ENCODE peak calls at places on chromosome 16, in ten cellular contexts. B, L, W, X, Z, V, K, F, E and Q are unnamed samples.

GRCh38 chr16:28258571-28258970 is 33.8 kb upstream of the SBK1 start:
- DNase-seq in V (peak), K (no peak), F (peak), W (no peak), Z (no peak), B (peak), X (no peak), E (no peak), L (no peak), Q (no peak)

GRCh38 chr16:81707411-81708321 is 71.4 kb upstream of the PLCG2 start:
- DNase-seq in Z (no peak), W (no peak), X (no peak), K (no peak), B (peak), E (no peak), V (no peak), L (no peak), F (peak), Q (no peak)

GRCh38 chr16:3594316-3595109 is 16.9 kb downstream of the SLX4 start:
- DNase-seq in B (no peak), X (no peak), K (no peak), V (no peak), E (no peak), W (no peak), F (no peak), L (no peak), Z (no peak), Q (no peak)

GRCh38 chr16:10964891-10965326 is 20.5 kb downstream of the CLEC16A start:
- DNase-seq in X (no peak), F (no peak), V (no peak), Z (no peak), W (no peak), L (no peak), E (no peak), B (no peak), K (no peak), Q (no peak)

GRCh38 chr16:27335349-27336052 is 21.7 kb downstream of the IL4R start:
- DNase-seq in K (no peak), L (no peak), F (no peak), Z (no peak), E (no peak), B (peak), W (peak), V (no peak), X (no peak), Q (no peak)

GRCh38 chr16:55668337-55669281 is 12.8 kb downstream of the SLC6A2 start:
- DNase-seq in K (no peak), V (no peak), E (no peak), X (peak), B (peak), W (peak), F (no peak), Z (no peak), L (peak), Q (no peak)

GRCh38 chr16:83948914-83949723 is 3.9 kb upstream of the OSGIN1 start:
- DNase-seq in V (no peak), F (no peak), Z (no peak), X (no peak), L (no peak), B (no peak), W (no peak), E (no peak), K (no peak), Q (no peak)

GRCh38 chr16:13262270-13263090 is 361.1 kb downstream of the SHISA9 start:
- DNase-seq in Z (no peak), F (no peak), V (no peak), B (no peak), K (no peak), W (no peak), E (no peak), L (no peak), X (no peak), Q (no peak)

GRCh38 chr16:72858611-72859493 is 189.1 kb downstream of the ZFHX3 start:
- DNase-seq in L (no peak), Z (no peak), W (no peak), K (no peak), E (no peak), B (peak), F (no peak), X (no peak), V (no peak), Q (no peak)

GRCh38 chr16:2968738-2969544 is at the start of gene PAQR4:
- DNase-seq in X (no peak), B (peak), E (no peak), W (peak), K (peak), Z (peak), L (peak), V (peak), F (peak), Q (peak)

GRCh38 chr16:76428858-76429257 is 151.7 kb downstream of the CNTNAP4 start:
- DNase-seq in L (no peak), Z (no peak), K (no peak), B (no peak), X (peak), E (no peak), W (no peak), F (no peak), V (no peak), Q (peak)

GRCh38 chr16:77775911-77776909 is 12.2 kb upstream of the VAT1L start:
- DNase-seq in V (no peak), L (no peak), E (no peak), X (no peak), B (peak), Z (no peak), F (no peak), K (no peak), W (no peak), Q (no peak)

GRCh38 chr16:23348579-23349469 is 46.7 kb downstream of the SCNN1B start:
- DNase-seq in V (peak), L (no peak), E (no peak), K (no peak), F (no peak), X (no peak), Z (no peak), W (no peak), B (no peak), Q (no peak)

GRCh38 chr16:69934751-69935150 is 16.4 kb upstream of the CLEC18A start:
- DNase-seq in E (no peak), F (no peak), X (no peak), B (no peak), L (no peak), V (no peak), K (no peak), W (no peak), Z (no peak), Q (no peak)

GRCh38 chr16:81939164-81940067 is 71.9 kb downstream of the SDR42E1 start:
- DNase-seq in F (no peak), V (no peak), X (no peak), W (no peak), B (no peak), E (no peak), L (no peak), Z (no peak), K (no peak), Q (no peak)

GRCh38 chr16:23356941-23357340 is 54.8 kb downstream of the SCNN1B start:
- DNase-seq in F (no peak), X (no peak), K (no peak), Z (no peak), B (no peak), E (no peak), V (no peak), W (no peak), L (no peak), Q (no peak)

GRCh38 chr16:29304251-29304900 is 102.1 kb downstream of the NPIPB11 start:
- DNase-seq in L (no peak), V (no peak), X (no peak), E (no peak), F (no peak), Z (no peak), B (no peak), K (no peak), W (no peak), Q (no peak)

DNA sequence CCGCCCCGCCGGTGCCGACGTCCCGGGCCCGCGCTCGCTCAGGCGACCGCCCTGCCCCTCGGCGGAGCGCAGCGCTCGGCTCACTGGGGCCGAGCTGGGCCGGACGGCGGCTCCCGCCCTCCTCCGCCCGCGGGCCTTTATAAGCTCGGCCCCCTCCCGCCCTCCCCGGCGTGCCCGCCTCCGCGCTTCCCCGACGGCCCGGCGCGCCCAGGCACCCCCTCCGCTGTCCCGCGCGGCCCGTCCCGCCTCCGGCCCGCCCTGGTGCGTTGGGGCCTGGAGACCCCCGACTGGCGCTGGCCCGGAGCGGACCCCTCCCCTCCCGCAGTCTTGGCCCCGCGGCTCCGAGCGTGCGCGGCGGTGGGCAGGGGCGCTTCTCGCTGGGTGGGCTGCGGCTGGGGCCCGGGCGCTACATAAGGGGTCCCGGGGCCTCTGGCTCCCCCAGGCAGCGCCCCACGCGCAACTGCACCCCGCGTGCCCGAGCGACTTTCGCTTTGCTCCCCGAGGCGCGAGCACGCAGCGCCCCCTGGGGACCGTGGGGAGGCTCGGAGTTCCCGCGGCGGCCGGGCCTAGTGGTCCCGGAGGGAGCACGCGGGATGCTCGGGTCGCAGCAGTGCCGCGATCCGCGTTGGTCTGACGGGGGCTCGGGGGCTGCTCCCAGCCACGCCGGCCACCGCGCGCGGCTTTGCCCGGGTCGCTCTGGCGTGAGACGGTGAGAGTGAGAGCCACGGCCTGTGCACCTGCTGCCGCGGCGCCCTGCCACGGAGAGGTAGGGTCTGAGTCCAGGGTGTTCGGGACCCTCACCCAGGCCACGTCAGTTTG is at the start of gene PIEZO1:
- DNase-seq in F (peak), K (peak), L (no peak), B (peak), E (no peak), V (peak), W (no peak), Z (peak), X (no peak), Q (no peak)
- TF ChIP-seq CTCF in F (peak), K (peak), L (peak), B (peak), E (peak), V (peak), W (peak), Z (peak), X (peak), Q (peak)

DNA sequence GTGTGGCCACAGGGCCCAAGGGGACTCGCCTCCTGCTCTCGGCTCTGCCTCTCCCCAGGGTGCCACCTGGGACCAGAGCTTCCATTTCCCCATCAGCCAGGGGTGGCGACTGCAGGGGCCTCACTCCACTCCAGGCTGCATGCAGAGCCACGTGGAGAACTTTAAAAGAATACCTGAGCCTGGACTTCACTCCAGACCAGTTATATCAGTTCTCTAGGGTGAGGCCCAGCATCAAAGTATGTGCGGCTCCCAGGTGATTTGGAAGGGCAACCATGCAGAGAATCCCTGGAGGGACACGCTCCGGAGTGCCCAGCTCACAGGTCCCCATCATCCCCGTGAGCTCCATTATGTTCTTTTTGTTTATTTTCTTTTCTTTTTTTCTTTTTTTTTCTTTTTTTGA is 39.8 kb downstream of the KIAA0513 start:
- DNase-seq in Z (no peak), L (no peak), F (no peak), V (no peak), K (no peak), E (no peak), X (no peak), W (no peak), B (no peak), Q (no peak)
- H3K4me3 ChIP-seq in Z (no peak), L (no peak), F (no peak), V (no peak), K (no peak), E (no peak), X (no peak), W (no peak), B (no peak), Q (no peak)

DNA sequence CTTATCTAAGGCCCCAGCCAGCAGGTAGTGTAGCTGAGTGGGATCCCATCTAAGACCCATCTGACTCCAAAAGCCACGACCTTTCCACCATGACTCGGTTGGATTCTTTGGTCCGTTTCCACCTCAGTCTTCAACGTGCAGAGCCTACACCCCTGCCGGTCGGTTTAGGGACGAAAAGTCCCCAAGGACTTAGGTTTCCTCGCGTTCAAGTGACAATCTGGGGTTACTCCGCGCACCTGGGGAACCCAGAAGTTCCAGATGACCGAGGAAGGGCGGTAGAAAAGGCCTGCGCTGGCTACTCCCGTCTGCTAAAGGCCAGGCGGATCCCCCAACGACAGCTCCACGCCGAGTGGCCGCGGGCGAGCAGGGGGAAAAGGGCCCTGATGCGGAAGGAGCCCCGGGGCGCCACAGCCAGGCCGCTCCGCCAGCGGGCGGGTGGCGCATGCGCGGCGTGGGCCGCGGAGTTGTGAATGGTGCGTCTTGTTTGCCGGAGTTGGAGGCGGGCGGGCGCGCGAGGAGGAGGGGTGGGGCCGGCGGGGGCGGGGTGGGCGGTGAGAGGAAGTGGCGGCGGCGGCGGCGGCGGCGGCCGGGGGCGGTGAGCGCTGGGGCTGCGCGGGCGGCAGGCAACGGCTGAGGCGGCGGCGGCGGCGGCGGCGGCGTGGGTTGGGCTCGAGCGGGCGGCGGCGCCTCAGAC is at the start of gene CBFB:
- DNase-seq in V (peak), B (peak), W (peak), K (peak), Z (peak), E (peak), X (peak), L (peak), F (peak), Q (no peak)
- TF ChIP-seq CTCF in V (no peak), B (peak), W (peak), K (no peak), Z (peak), E (no peak), X (no peak), L (peak), F (no peak), Q (no peak)

DNA sequence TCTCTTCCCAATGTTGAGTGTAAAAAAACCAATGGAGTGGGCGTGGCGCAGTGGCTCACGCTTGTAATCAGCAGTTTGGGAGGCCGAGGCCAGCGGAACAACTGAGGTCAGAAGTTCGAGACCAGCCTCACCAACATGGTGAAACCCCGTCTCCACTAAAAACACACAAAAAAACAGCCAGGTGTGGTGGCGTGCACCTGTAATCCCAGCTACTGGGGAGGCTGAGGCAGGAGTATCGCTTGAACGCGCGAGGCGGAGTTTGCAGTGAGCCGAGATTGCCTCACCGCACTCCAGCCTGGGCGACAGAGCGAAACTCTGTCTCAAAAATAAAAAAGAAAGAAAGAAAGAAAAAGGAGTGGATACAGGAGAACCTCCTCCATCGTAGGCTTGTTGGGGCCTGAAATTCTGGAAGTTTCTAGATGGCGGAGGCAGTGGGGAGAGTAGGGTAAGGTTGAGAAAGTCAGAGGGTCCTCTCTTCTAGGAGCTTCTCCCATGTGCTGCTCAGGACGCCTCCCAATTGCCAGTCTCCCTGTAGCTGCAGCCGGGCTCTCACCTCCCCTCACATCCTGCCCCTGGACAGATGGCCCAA is 709 bp upstream of the ZNF764 start:
- DNase-seq in Z (no peak), B (no peak), X (no peak), W (no peak), F (no peak), K (no peak), V (no peak), E (no peak), L (no peak), Q (no peak)
- H3K4me3 ChIP-seq in Z (peak), B (peak), X (peak), W (peak), F (peak), K (peak), V (no peak), E (peak), L (peak), Q (peak)